ENCODE peak calls at places on chromosome 20, in nine cellular contexts. T, C, K, O, S, I, Z, G and F are unnamed samples.
A peak's percentile ranks its signal among the peaks of the same experiment; 100 is the strongest.

GRCh38 chr20:11246251-11246775 is 572.5 kb upstream of the JAG1 start:
- DNase-seq in T (no peak), C (no peak), K (no peak), O (no peak), S (no peak), I (no peak), Z (no peak), G (no peak), F (no peak)

GRCh38 chr20:14634666-14635065 is 297.3 kb upstream of the FLRT3 start:
- DNase-seq in T (no peak), C (no peak), K (no peak), O (no peak), S (no peak), I (no peak), Z (no peak), G (no peak), F (no peak)

GRCh38 chr20:33704197-33704924 is 15.7 kb downstream of the PXMP4 start:
- DNase-seq in T (no peak), C (no peak), K (no peak), O (no peak), S (no peak), I (no peak), Z (no peak), G (no peak), F (no peak)

GRCh38 chr20:25856256-25856884 is 159.7 kb upstream of the ZNF337 start:
- DNase-seq in T (no peak), C (no peak), K (no peak), O (no peak), S (peak; percentile 38), I (no peak), Z (no peak), G (no peak), F (no peak)

GRCh38 chr20:51244496-51244895 is 221.6 kb upstream of the KCNG1 start:
- DNase-seq in T (no peak), C (no peak), K (no peak), O (no peak), S (no peak), I (no peak), Z (no peak), G (no peak), F (no peak)

GRCh38 chr20:9301129-9302072 is 213.0 kb upstream of the LAMP5 start:
- DNase-seq in T (no peak), C (peak; percentile 89), K (peak; percentile 6), O (no peak), S (no peak), I (no peak), Z (no peak), G (peak; percentile 71), F (no peak)

GRCh38 chr20:21340991-21341722 is 38.0 kb downstream of the XRN2 start:
- DNase-seq in T (no peak), C (no peak), K (no peak), O (no peak), S (no peak), I (no peak), Z (no peak), G (no peak), F (no peak)

GRCh38 chr20:39269031-39269461 is 306.9 kb downstream of the DHX35 start:
- DNase-seq in T (peak; percentile 51), C (peak; percentile 3), K (peak; percentile 13), O (peak; percentile 72), S (peak; percentile 76), I (peak; percentile 65), Z (peak; percentile 36), G (peak; percentile 73), F (no peak)

GRCh38 chr20:50862546-50862945 is 67.7 kb downstream of the BCAS4 start:
- DNase-seq in T (no peak), C (no peak), K (no peak), O (no peak), S (no peak), I (no peak), Z (no peak), G (no peak), F (no peak)

GRCh38 chr20:61500791-61501321 is 248.8 kb downstream of the CDH4 start:
- DNase-seq in T (no peak), C (peak; percentile 54), K (no peak), O (no peak), S (no peak), I (no peak), Z (no peak), G (no peak), F (no peak)

GRCh38 chr20:45426621-45427020 is 10.7 kb downstream of the PIGT start:
- DNase-seq in T (no peak), C (no peak), K (no peak), O (no peak), S (no peak), I (no peak), Z (no peak), G (peak; percentile 50), F (no peak)

GRCh38 chr20:45910670-45911485 is 1.1 kb downstream of the PLTP start:
- DNase-seq in T (peak; percentile 97), C (peak; percentile 100), K (peak; percentile 96), O (peak; percentile 100), S (peak; percentile 97), I (peak; percentile 99), Z (peak; percentile 97), G (peak; percentile 97), F (peak; percentile 78)

GRCh38 chr20:52783769-52784168 is 188.4 kb upstream of the TSHZ2 start:
- DNase-seq in T (no peak), C (no peak), K (no peak), O (no peak), S (no peak), I (no peak), Z (no peak), G (peak; percentile 2), F (no peak)

GRCh38 chr20:24160563-24161355 is 172.2 kb upstream of the GGTLC1 start:
- DNase-seq in T (peak; percentile 22), C (peak; percentile 63), K (no peak), O (peak; percentile 60), S (no peak), I (peak; percentile 73), Z (no peak), G (peak; percentile 65), F (no peak)

GRCh38 chr20:57480444-57481152 is 44.3 kb downstream of the CTCFL start:
- DNase-seq in T (no peak), C (no peak), K (no peak), O (no peak), S (no peak), I (no peak), Z (no peak), G (no peak), F (peak; percentile 40)

GRCh38 chr20:53847118-53847842 is 223.1 kb downstream of the BCAS1 start:
- DNase-seq in T (no peak), C (no peak), K (no peak), O (no peak), S (no peak), I (no peak), Z (no peak), G (no peak), F (no peak)

DNA sequence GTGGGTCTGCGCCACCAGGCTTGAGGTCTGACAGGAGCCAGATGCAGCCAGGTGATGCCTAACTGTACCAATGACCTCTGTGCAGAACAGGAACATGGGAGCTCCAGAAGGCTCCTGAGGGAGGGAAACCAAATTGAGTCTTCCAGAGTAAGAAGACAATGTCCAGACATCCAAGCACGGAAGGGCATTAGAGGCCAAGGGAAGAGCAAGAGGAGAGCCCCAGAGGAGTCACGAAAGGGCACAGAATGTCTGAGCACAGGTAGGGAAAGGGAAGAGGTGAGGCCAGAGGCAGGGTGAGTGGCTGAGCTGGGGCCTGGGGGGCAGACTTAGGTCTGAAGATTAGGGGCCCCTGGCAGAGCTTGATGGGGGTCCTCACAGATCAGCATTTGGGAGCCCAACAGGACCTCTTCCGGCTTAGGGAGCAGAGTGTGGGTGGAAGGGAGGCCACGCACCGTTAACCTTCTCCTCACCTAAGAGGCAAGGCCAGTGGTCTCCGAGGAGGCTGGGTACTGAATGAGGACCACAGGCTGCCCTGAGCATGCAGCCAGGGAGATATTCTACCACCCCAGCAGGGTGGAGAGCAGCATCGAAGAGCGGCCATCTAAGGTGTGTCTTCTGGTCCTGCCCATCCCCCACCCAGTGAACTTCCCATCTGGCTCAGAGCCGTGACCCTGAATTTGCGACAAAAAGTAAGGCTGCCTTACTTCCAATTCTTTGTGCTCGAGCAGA is 41.7 kb downstream of the RRBP1 start:
- DNase-seq in T (no peak), C (no peak), K (no peak), O (no peak), S (no peak), I (peak; percentile 58), Z (no peak), G (no peak), F (no peak)
- H3K4me1 ChIP-seq in T (peaks cover 76% of the 10 kb centered on the region), C (peaks cover 9% of the 10 kb centered on the region), K (no peaks in the 10 kb centered on the region), O (peaks cover 19% of the 10 kb centered on the region), S (peaks cover 5% of the 10 kb centered on the region), I (peaks cover 81% of the 10 kb centered on the region), Z (peaks cover 4% of the 10 kb centered on the region), G (peaks cover 15% of the 10 kb centered on the region), F (no peaks in the 10 kb centered on the region)

GRCh38 chr20:23152308-23152892 is 66.3 kb upstream of the CD93 start:
- DNase-seq in T (peak; percentile 83), C (peak; percentile 88), K (no peak), O (peak; percentile 81), S (peak; percentile 87), I (peak; percentile 38), Z (peak; percentile 59), G (no peak), F (no peak)
- H3K4me1 ChIP-seq in T (peaks cover 83% of the 10 kb centered on the region), C (peaks cover 41% of the 10 kb centered on the region), K (peaks cover 84% of the 10 kb centered on the region), O (peaks cover 2% of the 10 kb centered on the region), S (peaks cover 36% of the 10 kb centered on the region), I (no peaks in the 10 kb centered on the region), Z (peaks cover 20% of the 10 kb centered on the region), G (peaks cover 7% of the 10 kb centered on the region), F (no peaks in the 10 kb centered on the region)

DNA sequence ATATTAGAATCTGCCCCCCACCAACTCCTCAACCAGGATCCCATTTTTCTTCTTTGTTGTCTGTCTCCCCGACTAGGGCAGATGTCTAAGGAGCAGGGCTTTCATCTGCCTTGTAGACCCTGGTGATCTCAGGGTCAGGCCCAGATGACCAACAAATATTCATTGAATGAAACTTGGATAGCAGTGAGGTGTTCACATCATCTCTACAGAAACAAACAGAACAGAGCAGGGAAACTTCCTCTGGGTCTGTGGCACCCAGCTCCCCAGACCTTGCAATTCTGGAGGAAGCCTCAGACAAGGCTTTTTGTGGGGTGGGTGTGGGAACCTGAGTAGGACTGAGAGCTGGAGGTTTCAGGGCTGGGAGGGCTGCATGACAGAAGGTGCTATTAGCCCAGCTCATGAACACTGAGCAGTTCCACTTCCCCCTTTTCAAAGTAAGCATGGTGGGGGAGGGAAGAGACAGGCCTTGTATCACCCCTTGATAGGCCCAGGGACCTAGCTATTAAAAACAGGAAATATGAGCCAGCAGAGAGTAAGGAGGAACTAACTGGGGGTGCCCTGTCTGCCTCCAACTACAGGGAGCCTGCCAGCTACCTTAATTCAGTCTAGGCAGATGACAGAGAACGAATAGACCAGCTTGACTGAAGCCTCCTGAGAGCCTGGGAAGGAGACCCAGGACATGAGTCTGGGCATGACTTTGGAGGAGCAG is 37.3 kb upstream of the TOP1 start:
- DNase-seq in T (no peak), C (no peak), K (no peak), O (no peak), S (no peak), I (no peak), Z (peak; percentile 57), G (peak; percentile 48), F (no peak)
- H3K4me1 ChIP-seq in T (peaks cover 10% of the 10 kb centered on the region), C (peaks cover 12% of the 10 kb centered on the region), K (peaks cover 31% of the 10 kb centered on the region), O (no peaks in the 10 kb centered on the region), S (no peaks in the 10 kb centered on the region), I (peaks cover 6% of the 10 kb centered on the region), Z (peaks cover 4% of the 10 kb centered on the region), G (peaks cover 7% of the 10 kb centered on the region), F (peaks cover 30% of the 10 kb centered on the region)

DNA sequence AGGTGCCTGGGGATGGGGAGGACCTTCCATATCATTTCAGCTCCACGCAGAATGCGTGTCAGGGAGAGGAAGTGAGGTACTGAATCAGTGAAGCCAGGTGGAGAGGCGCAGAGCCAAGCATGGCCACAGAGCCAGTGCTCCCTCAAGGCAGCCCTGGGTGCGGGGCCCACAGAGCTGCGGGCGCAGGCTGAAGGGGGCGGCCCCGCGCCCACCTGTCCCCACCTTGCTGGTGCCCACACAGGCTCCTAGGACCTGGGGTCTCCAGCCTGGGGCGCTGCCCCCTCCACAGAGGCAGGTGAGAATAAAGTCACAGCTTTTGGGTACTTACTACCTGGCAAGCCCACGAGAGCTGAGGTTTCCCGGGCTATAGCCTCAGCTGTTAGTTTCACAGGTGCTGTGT is 40.0 kb upstream of the GATA5 start:
- DNase-seq in T (no peak), C (no peak), K (no peak), O (no peak), S (no peak), I (no peak), Z (no peak), G (no peak), F (no peak)
- H3K4me1 ChIP-seq in T (peaks cover 27% of the 10 kb centered on the region), C (no peaks in the 10 kb centered on the region), K (peaks cover 6% of the 10 kb centered on the region), O (no peaks in the 10 kb centered on the region), S (peaks cover 8% of the 10 kb centered on the region), I (no peaks in the 10 kb centered on the region), Z (no peaks in the 10 kb centered on the region), G (no peaks in the 10 kb centered on the region), F (peaks cover 17% of the 10 kb centered on the region)